ENCODE peak calls at places on chromosomes 11 and 22, in nine cellular contexts. Z, F, B, S, X, K, L, M and D are unnamed samples.

GRCh38 chr11:62805044-62805892 is at the start of gene NXF1:
- DNase-seq in Z (peak), F (peak), B (peak), S (peak), X (peak), K (peak), L (peak), M (peak), D (peak)

GRCh38 chr22:42994917-42995562 is 19.9 kb downstream of the PACSIN2 start:
- DNase-seq in Z (peak), F (peak), B (no peak), S (peak), X (peak), K (peak), L (peak), M (peak), D (no peak)

GRCh38 chr11:26105762-26106423 is 226.0 kb upstream of the ANO3 start:
- DNase-seq in Z (no peak), F (no peak), B (no peak), S (no peak), X (no peak), K (no peak), L (no peak), M (no peak), D (no peak)

GRCh38 chr22:20403779-20404140 is 9.8 kb downstream of the ZNF74 start:
- DNase-seq in Z (no peak), F (no peak), B (no peak), S (no peak), X (no peak), K (no peak), L (no peak), M (no peak), D (no peak)

GRCh38 chr11:78424334-78425270 is 7.0 kb upstream of the GAB2 start:
- DNase-seq in Z (no peak), F (no peak), B (no peak), S (no peak), X (no peak), K (peak), L (peak), M (no peak), D (no peak)

GRCh38 chr11:116861539-116861938 is 24.1 kb upstream of the APOA1 start:
- DNase-seq in Z (peak), F (peak), B (no peak), S (no peak), X (no peak), K (peak), L (no peak), M (no peak), D (no peak)

GRCh38 chr22:50734986-50735738 is 2.8 kb upstream of the ACR start:
- DNase-seq in Z (no peak), F (no peak), B (peak), S (peak), X (no peak), K (no peak), L (no peak), M (no peak), D (no peak)

GRCh38 chr11:95788921-95789505 is 569 bp downstream of the FAM76B start:
- DNase-seq in Z (peak), F (peak), B (peak), S (no peak), X (no peak), K (peak), L (peak), M (peak), D (peak)

GRCh38 chr22:34105461-34106062 is 185.3 kb upstream of the LARGE1 start:
- DNase-seq in Z (peak), F (no peak), B (peak), S (no peak), X (no peak), K (no peak), L (peak), M (peak), D (no peak)

GRCh38 chr22:37534445-37534844 is 15.2 kb upstream of the CARD10 start:
- DNase-seq in Z (no peak), F (no peak), B (no peak), S (no peak), X (no peak), K (no peak), L (no peak), M (no peak), D (no peak)

GRCh38 chr22:37535159-37535558 is 15.9 kb upstream of the CARD10 start:
- DNase-seq in Z (no peak), F (no peak), B (no peak), S (no peak), X (no peak), K (no peak), L (no peak), M (no peak), D (no peak)

GRCh38 chr22:37529652-37530345 is 10.6 kb upstream of the CARD10 start:
- DNase-seq in Z (no peak), F (no peak), B (no peak), S (no peak), X (no peak), K (no peak), L (no peak), M (no peak), D (no peak)

GRCh38 chr22:37538590-37539357 is 19.6 kb upstream of the CARD10 start:
- DNase-seq in Z (peak), F (peak), B (peak), S (peak), X (peak), K (peak), L (peak), M (peak), D (peak)

DNA sequence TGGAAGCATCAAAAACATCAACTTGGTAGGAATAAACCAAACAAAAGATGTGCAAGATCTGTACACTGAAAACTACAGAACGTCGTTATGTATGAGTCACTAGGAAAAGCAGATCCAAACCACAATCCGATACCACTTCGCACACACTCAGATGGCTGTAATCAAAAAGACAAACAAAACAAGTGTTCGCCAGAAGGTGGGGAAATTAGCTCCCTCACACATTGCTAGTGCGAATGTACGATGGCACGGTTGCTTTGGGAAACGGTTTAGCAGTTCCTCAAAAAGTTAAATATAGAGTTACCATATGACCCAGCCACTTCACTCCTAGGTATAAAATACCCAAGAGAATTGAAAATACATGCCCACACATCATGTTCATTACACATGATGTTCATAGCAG is 14.8 kb upstream of the CARD10 start:
- DNase-seq in Z (peak), F (peak), B (no peak), S (no peak), X (peak), K (peak), L (no peak), M (no peak), D (peak)
- TF ChIP-seq CTCF in Z (peak), F (no peak), B (no peak), S (no peak), X (no peak), K (no peak), L (no peak), M (no peak), D (no peak)

GRCh38 chr11:68020575-68020974 is 9.9 kb upstream of the NDUFS8 start:
- DNase-seq in Z (no peak), F (no peak), B (peak), S (no peak), X (no peak), K (peak), L (no peak), M (no peak), D (no peak)
- TF ChIP-seq CTCF in Z (peak), F (peak), B (peak), S (no peak), X (peak), K (peak), L (peak), M (no peak), D (peak)

DNA sequence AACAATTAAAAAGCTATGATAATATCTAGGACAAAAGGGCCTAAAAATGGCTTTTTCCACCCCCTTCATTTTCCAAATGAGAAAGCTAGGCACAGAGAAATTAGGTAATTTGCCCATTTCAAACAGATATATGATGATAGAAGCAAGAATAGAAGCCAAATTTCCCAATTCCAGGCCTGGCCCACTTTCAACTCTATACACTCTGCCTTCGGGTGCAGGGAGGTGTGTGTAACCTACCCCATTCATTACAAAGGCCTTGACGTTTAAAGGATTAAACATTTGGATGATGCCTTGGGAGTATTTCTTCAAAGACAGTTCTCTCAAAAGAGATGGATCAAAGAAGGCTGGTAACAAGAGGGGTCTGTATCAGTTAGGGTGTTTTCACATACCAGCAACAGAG is 134.1 kb downstream of the CCDC34 start:
- DNase-seq in Z (no peak), F (no peak), B (no peak), S (no peak), X (no peak), K (no peak), L (no peak), M (no peak), D (no peak)
- TF ChIP-seq CTCF in Z (no peak), F (no peak), B (no peak), S (no peak), X (no peak), K (no peak), L (no peak), M (no peak), D (no peak)

GRCh38 chr11:102172127-102172848 is 62.0 kb downstream of the YAP1 start:
- DNase-seq in Z (peak), F (peak), B (no peak), S (no peak), X (no peak), K (peak), L (no peak), M (no peak), D (no peak)

GRCh38 chr11:102166175-102166574 is 55.9 kb downstream of the YAP1 start:
- DNase-seq in Z (no peak), F (no peak), B (no peak), S (no peak), X (no peak), K (no peak), L (no peak), M (no peak), D (no peak)

GRCh38 chr11:102171101-102171500 is 60.9 kb downstream of the YAP1 start:
- DNase-seq in Z (peak), F (no peak), B (no peak), S (no peak), X (no peak), K (peak), L (no peak), M (no peak), D (peak)

GRCh38 chr11:102163368-102163767 is 53.1 kb downstream of the YAP1 start:
- DNase-seq in Z (no peak), F (no peak), B (no peak), S (no peak), X (no peak), K (no peak), L (no peak), M (no peak), D (no peak)

DNA sequence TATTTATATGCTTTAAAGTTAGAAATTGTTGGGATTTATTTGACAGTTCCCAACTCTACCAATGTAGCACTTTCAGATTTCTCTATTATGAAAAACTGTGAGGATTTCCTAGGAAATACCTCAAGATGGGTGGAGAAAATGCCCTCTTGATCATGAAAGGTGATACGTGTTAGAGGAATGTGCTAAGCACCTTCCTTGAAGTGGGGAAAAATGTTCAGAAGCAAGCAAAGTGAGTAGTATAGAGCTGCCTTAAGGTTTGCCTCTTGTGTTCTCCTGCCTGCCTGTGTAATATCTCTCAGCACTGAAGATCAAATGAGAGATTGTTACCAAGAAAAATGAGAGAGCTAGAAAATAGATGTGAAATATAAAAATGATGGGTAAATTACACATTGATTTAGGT is 58.2 kb downstream of the YAP1 start:
- DNase-seq in Z (peak), F (no peak), B (no peak), S (no peak), X (no peak), K (no peak), L (no peak), M (no peak), D (no peak)
- TF ChIP-seq CTCF in Z (no peak), F (no peak), B (no peak), S (no peak), X (no peak), K (no peak), L (no peak), M (no peak), D (no peak)

GRCh38 chr11:16883179-16883578 is 131.0 kb downstream of the PLEKHA7 start:
- DNase-seq in Z (peak), F (no peak), B (no peak), S (no peak), X (no peak), K (no peak), L (peak), M (peak), D (no peak)
- TF ChIP-seq CTCF in Z (peak), F (peak), B (no peak), S (no peak), X (no peak), K (no peak), L (no peak), M (peak), D (peak)

GRCh38 chr11:58133329-58134076 is 8.2 kb upstream of the OR9I1 start:
- DNase-seq in Z (peak), F (no peak), B (no peak), S (no peak), X (no peak), K (no peak), L (no peak), M (no peak), D (no peak)
- TF ChIP-seq CTCF in Z (no peak), F (no peak), B (no peak), S (no peak), X (no peak), K (no peak), L (no peak), M (no peak), D (no peak)

DNA sequence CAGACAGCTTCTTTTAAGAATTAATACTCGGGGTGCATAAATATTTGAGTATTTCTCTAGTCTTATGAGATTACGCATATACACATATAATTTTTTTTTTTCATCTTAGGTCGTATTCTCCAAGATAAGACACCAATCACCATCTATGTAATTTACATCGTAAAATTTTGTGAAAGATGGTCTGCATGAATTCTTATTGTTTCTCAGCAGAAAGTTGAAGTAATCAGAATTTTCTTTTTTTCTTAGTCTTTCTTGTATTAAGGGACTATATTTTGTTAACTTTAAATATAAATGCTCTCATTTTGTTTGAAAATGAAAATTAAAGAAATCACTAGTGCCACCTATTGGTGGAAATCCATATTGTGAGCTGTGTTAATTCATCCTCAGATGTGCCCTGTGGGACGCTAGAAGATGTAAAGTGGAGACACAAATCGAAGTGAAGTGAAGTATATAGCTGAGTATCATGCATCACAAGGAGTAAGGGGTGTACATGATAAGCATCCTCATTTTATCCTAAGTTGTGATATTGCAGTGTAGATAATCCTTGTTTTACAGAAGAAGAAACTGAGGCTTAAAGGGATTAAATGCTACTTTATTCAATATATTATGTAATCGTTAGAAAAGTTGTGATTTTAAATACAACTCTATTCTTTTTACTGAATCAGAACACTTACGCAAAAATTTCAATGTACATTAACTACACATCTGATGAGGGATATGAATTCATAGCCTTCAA is 2084.3 kb downstream of the LRRC4C start:
- DNase-seq in Z (peak), F (no peak), B (peak), S (no peak), X (no peak), K (peak), L (no peak), M (no peak), D (no peak)
- TF ChIP-seq CTCF in Z (no peak), F (peak), B (peak), S (peak), X (peak), K (peak), L (peak), M (peak), D (peak)

DNA sequence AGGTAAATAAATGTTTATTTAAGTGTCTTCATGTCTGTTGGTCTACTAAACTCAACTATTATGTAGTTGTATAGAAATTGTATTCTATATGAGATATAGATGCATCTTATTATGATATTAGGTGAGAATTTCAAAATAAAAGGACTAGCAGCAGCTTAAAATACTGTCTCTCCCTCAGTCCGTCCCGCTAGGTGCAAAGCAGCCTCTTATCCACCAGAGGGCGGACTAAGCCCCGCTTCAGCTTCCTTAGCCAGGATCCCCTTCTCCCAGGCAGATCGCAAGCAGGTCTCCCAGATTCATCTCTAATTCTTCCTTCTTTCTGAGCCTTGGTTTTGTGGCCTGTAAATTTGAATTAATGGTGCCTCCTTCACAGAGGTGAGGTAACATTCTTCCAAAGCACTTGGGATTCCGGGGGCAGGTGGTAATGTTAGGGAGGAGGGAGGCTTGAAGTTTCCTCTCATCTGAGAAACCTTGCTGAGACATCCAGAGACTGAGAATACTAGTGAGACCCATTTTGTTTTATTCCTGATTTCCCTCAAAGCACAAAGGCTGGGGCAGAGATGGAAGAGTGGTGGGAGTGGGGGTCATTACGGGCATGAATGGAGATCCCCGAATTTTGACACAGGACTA is 13.5 kb upstream of the INSC start:
- DNase-seq in Z (peak), F (peak), B (peak), S (no peak), X (peak), K (peak), L (peak), M (peak), D (peak)
- TF ChIP-seq CTCF in Z (peak), F (peak), B (peak), S (peak), X (peak), K (peak), L (peak), M (peak), D (peak)

GRCh38 chr22:30640361-30640760 is 4.8 kb downstream of the SLC35E4 start:
- DNase-seq in Z (no peak), F (no peak), B (no peak), S (no peak), X (no peak), K (no peak), L (no peak), M (no peak), D (no peak)

GRCh38 chr22:30637701-30638114 is 2.1 kb downstream of the SLC35E4 start:
- DNase-seq in Z (no peak), F (no peak), B (no peak), S (no peak), X (no peak), K (no peak), L (no peak), M (no peak), D (no peak)

GRCh38 chr22:30634477-30635233 is 926 bp upstream of the SLC35E4 start:
- DNase-seq in Z (peak), F (peak), B (peak), S (peak), X (peak), K (peak), L (peak), M (peak), D (no peak)

GRCh38 chr22:30635273-30636225 is at the start of gene SLC35E4:
- DNase-seq in Z (peak), F (peak), B (peak), S (peak), X (peak), K (peak), L (peak), M (peak), D (no peak)

DNA sequence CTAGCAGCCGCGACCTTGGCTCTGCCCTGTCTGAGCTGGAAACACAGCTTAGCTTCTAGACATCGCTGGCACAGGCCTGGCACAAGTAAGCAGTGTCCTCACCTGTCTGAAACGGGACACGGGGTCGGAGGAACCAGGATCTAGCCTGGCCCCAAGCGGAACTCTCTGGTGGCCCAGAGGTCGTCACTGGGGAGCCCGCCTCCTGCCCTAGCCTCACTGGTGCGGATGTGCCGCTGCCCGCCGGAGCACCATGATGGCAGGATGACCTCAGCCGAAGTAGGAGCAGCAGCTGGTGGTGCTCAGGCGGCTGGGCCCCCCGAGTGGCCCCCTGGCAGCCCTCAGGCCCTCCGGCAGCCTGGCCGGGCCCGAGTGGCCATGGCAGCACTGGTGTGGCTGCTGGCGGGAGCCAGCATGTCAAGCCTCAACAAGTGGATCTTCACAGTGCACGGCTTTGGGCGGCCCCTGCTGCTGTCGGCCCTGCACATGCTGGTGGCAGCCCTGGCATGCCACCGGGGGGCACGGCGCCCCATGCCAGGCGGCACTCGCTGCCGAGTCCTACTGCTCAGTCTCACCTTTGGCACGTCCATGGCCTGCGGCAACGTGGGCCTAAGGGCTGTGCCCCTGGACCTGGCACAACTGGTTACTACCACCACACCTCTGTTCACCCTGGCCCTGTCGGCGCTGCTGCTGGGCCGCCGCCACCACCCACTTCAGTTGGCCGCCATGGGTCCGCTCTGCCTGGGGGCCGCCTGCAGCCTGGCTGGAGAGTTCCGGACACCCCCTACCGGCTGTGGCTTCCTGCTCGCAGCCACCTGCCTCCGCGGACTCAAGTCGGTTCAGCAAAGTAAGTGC is 871 bp downstream of the SLC35E4 start:
- DNase-seq in Z (no peak), F (no peak), B (peak), S (no peak), X (no peak), K (no peak), L (peak), M (no peak), D (no peak)
- TF ChIP-seq CTCF in Z (no peak), F (peak), B (no peak), S (no peak), X (peak), K (no peak), L (no peak), M (no peak), D (peak)

GRCh38 chr11:22778642-22779041 is 51.0 kb downstream of the SVIP start:
- DNase-seq in Z (peak), F (no peak), B (no peak), S (no peak), X (no peak), K (no peak), L (no peak), M (no peak), D (no peak)
- TF ChIP-seq CTCF in Z (no peak), F (no peak), B (no peak), S (no peak), X (no peak), K (no peak), L (no peak), M (no peak), D (no peak)